ENCODE peak calls at places on chromosomes 6 and 20, in nine cellular contexts. E is sigmoid colon, K is breast epithelium, W is SK-N-MC, F is GM12878, D is HCT116, O is GM23338, Y is HL-60, N is endothelial cell of umbilical vein. H is an unnamed sample.

GRCh38 chr6:50520325-50520724 is 193.0 kb upstream of the TFAP2D start:
- DNase-seq in D (no peak), F (no peak), O (no peak), K (no peak), Y (no peak), E (no peak), N (no peak), W (no peak), H (no peak)

GRCh38 chr20:59253779-59254319 is 46.6 kb upstream of the EDN3 start:
- DNase-seq in K (no peak), E (no peak), F (no peak), Y (peak; percentile 81), W (no peak), O (no peak), D (no peak), N (no peak), H (no peak)

GRCh38 chr6:170575250-170575649 is 9.2 kb downstream of the PDCD2 start:
- DNase-seq in N (peak; percentile 6), Y (peak; percentile 18), O (peak; percentile 36), D (no peak), K (no peak), W (no peak), F (no peak), E (no peak), H (no peak)

GRCh38 chr20:10179574-10180298 is 38.9 kb upstream of the SNAP25 start:
- DNase-seq in Y (no peak), W (no peak), E (no peak), F (no peak), K (no peak), N (peak; percentile 5), O (peak; percentile 78), D (peak; percentile 8), H (no peak)

GRCh38 chr6:47722178-47722577 is 23.8 kb downstream of the ADGRF4 start:
- DNase-seq in F (peak; percentile 55), O (no peak), D (no peak), N (no peak), E (no peak), Y (no peak), K (no peak), W (peak; percentile 37), H (no peak)

GRCh38 chr6:162699961-162700360 is 27.6 kb downstream of the PRKN start:
- DNase-seq in N (no peak), W (no peak), F (no peak), D (no peak), O (no peak), Y (no peak), K (no peak), E (no peak), H (no peak)

GRCh38 chr6:32163559-32164258 is 686 bp upstream of the EGFL8 start:
- DNase-seq in D (no peak), W (no peak), K (no peak), O (no peak), N (no peak), Y (no peak), E (no peak), F (no peak), H (no peak)

GRCh38 chr6:38572186-38572813 is 67.4 kb downstream of the BTBD9 start:
- DNase-seq in E (no peak), W (no peak), K (no peak), N (peak; percentile 91), O (no peak), Y (no peak), F (peak; percentile 41), D (no peak), H (no peak)

GRCh38 chr6:26056583-26057350 is 30.5 kb upstream of the HFE start:
- DNase-seq in K (no peak), W (no peak), Y (peak; percentile 37), O (peak; percentile 44), N (peak; percentile 68), E (peak; percentile 69), D (no peak), F (no peak), H (peak; percentile 38)

GRCh38 chr20:23367770-23368169 is 5.8 kb downstream of the GZF1 start:
- DNase-seq in W (no peak), E (no peak), K (no peak), O (no peak), N (no peak), D (no peak), Y (no peak), F (no peak), H (no peak)

GRCh38 chr6:41846666-41847237 is 48.4 kb downstream of the USP49 start:
- DNase-seq in O (peak; percentile 81), Y (peak; percentile 63), F (peak; percentile 34), D (peak; percentile 68), W (peak; percentile 16), K (peak; percentile 60), N (peak; percentile 99), E (peak; percentile 69), H (peak; percentile 84)

GRCh38 chr20:38418509-38419204 is 16.5 kb downstream of the SNHG17 start:
- DNase-seq in W (no peak), Y (no peak), D (no peak), K (no peak), O (no peak), F (no peak), N (peak; percentile 77), E (peak; percentile 60), H (no peak)

GRCh38 chr20:9241232-9241692 is 172.4 kb downstream of the PLCB4 start:
- DNase-seq in E (no peak), O (no peak), F (no peak), N (peak; percentile 66), K (no peak), W (no peak), D (peak; percentile 47), Y (no peak), H (no peak)

GRCh38 chr6:68710916-68711315 is 75.8 kb downstream of the ADGRB3 start:
- DNase-seq in W (no peak), D (no peak), F (no peak), Y (no peak), K (no peak), N (no peak), O (no peak), E (no peak), H (no peak)

GRCh38 chr6:168032383-168032760 is 34.9 kb downstream of the KIF25 start:
- DNase-seq in K (no peak), W (no peak), Y (no peak), O (no peak), E (no peak), D (no peak), N (no peak), F (no peak), H (no peak)

GRCh38 chr6:150236544-150236943 is 93.7 kb downstream of the PPP1R14C start:
- DNase-seq in W (no peak), D (no peak), O (peak; percentile 13), E (no peak), N (no peak), F (no peak), K (no peak), Y (no peak), H (no peak)

GRCh38 chr20:57676517-57677322 is 33.1 kb downstream of the PMEPA1 start:
- DNase-seq in D (no peak), Y (no peak), O (no peak), E (no peak), N (no peak), W (no peak), F (no peak), K (no peak), H (no peak)
- H3K27ac ChIP-seq in D (no peak overlapping the region), Y (no peak overlapping the region), O (peak overlapping the region; percentile 26), E (no peak overlapping the region), N (no peak overlapping the region), W (no peak overlapping the region), F (no peak overlapping the region), K (no peak overlapping the region), H (no peak overlapping the region)

GRCh38 chr6:160974304-160974771 is 17.2 kb upstream of the MAP3K4 start:
- DNase-seq in F (no peak), D (no peak), N (no peak), E (peak; percentile 93), Y (no peak), W (no peak), O (no peak), K (no peak), H (no peak)
- TF ChIP-seq POLR2AphosphoS5 in F (no peak), D (no peak), N (no peak), E (peak; percentile 80), Y (no peak), W (no peak), O (no peak), K (no peak), H (no peak)

GRCh38 chr20:47724910-47725247 is 60.4 kb downstream of the SULF2 start:
- DNase-seq in D (no peak), N (no peak), O (no peak), Y (no peak), F (no peak), K (no peak), E (no peak), W (no peak), H (no peak)
- H3K27ac ChIP-seq in D (no peak overlapping the region), N (no peak overlapping the region), O (no peak overlapping the region), Y (no peak overlapping the region), F (no peak overlapping the region), K (no peak overlapping the region), E (no peak overlapping the region), W (peak overlapping the region; percentile 64), H (no peak overlapping the region)

GRCh38 chr6:169453221-169453620 is 199.6 kb upstream of the THBS2 start:
- DNase-seq in O (no peak), K (no peak), E (no peak), F (no peak), D (no peak), Y (no peak), W (no peak), N (no peak), H (no peak)

GRCh38 chr6:169452869-169453186 is 199.2 kb upstream of the THBS2 start:
- DNase-seq in Y (no peak), W (no peak), E (no peak), N (no peak), O (no peak), D (no peak), F (no peak), K (no peak), H (no peak)

GRCh38 chr6:169454204-169454871 is 200.7 kb upstream of the THBS2 start:
- DNase-seq in K (no peak), D (no peak), Y (no peak), W (no peak), N (no peak), O (no peak), E (peak; percentile 85), F (no peak), H (no peak)

GRCh38 chr6:169451065-169451840 is 197.6 kb upstream of the THBS2 start:
- DNase-seq in E (no peak), Y (no peak), O (no peak), D (no peak), F (no peak), K (no peak), N (no peak), W (no peak), H (no peak)

DNA sequence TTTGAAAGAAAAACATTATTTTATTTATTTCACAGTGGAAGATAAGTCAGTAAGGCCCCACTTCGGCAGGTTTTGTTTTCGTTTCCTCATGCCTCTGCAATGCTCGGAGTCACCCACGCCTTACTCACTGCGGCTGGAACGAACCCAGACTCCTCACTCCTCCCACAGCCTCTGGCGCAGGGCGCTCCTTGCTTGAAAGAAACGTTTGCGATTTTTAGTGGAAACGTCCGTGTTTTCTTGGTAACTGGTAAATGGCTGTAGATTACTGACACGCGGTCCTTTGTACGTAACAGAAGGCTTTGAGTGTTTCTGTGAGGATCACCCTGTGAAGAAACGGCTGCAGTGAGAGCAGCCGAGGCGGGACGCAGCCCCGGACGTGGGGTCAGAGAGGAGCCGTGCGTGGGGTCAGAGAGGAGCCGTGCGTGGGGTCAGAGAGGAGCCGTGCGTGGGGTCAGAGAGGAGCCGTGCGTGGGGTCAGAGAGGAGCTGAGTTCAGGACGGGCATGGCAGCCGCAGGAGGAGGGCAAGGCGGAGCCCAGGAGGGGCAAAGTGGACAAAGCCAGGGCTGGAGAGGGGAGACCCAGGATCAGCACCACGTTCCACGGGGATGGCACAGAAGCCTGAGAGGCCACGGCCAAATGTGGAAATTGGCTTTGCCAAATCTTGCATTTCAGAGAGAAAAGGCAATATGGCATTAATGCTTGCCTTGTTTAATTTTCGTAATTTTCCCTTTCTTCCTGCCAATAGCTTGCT is 198.6 kb upstream of the THBS2 start:
- DNase-seq in O (no peak), K (peak; percentile 79), W (no peak), E (peak; percentile 94), D (peak; percentile 45), Y (no peak), F (no peak), N (no peak), H (peak; percentile 75)
- TF ChIP-seq POLR2AphosphoS5 in O (no peak), K (peak; percentile 76), W (no peak), E (peak; percentile 67), D (no peak), Y (no peak), F (no peak), N (no peak), H (peak; percentile 27)

H was measured in Panc1.